ENCODE peak calls at places on chromosomes 16 and 17, in six cellular contexts. Z, B, H, D, S and X are unnamed samples.

GRCh38 chr17:4178651-4179050 is 35.7 kb downstream of the CYB5D2 start:
- DNase-seq in S (no peak), Z (peak), D (no peak), H (no peak), B (no peak), X (no peak)

GRCh38 chr16:59170065-59170712 is 436.1 kb upstream of the GOT2 start:
- DNase-seq in S (no peak), H (no peak), B (no peak), D (peak), Z (no peak), X (no peak)

GRCh38 chr16:47046726-47047602 is 73.5 kb upstream of the DNAJA2 start:
- DNase-seq in Z (no peak), B (no peak), H (no peak), D (no peak), S (no peak), X (no peak)

GRCh38 chr16:31695667-31696066 is 168.0 kb downstream of the AHSP start:
- DNase-seq in H (no peak), B (peak), D (no peak), S (no peak), Z (no peak), X (no peak)

GRCh38 chr17:29909604-29910003 is 20.4 kb downstream of the SSH2 start:
- DNase-seq in Z (no peak), S (no peak), B (no peak), D (no peak), H (no peak), X (no peak)

GRCh38 chr17:6048486-6048885 is 21.7 kb upstream of the WSCD1 start:
- DNase-seq in S (no peak), B (no peak), Z (no peak), H (no peak), D (no peak), X (no peak)

GRCh38 chr17:29504711-29505110 is 62.1 kb downstream of the ABHD15 start:
- DNase-seq in B (no peak), Z (no peak), S (no peak), H (no peak), D (no peak), X (no peak)

GRCh38 chr17:72730091-72730490 is 362.4 kb downstream of the SLC39A11 start:
- DNase-seq in D (no peak), B (no peak), H (no peak), Z (no peak), S (no peak), X (no peak)

GRCh38 chr16:88323546-88324330 is 59.0 kb upstream of the ZNF469 start:
- DNase-seq in Z (no peak), H (no peak), D (no peak), S (no peak), B (no peak), X (no peak)

GRCh38 chr16:50972899-50973298 is 178.2 kb downstream of the SALL1 start:
- DNase-seq in Z (no peak), B (no peak), H (no peak), S (no peak), D (no peak), X (no peak)

GRCh38 chr17:12409082-12409481 is 256.6 kb upstream of the MYOCD start:
- DNase-seq in Z (no peak), D (no peak), H (no peak), B (no peak), S (no peak), X (no peak)

GRCh38 chr17:4485676-4486646 is 12.7 kb upstream of the SPNS2 start:
- DNase-seq in Z (peak), H (no peak), D (no peak), S (no peak), B (peak), X (no peak)

GRCh38 chr17:20035501-20035900 is 26.3 kb downstream of the SPECC1 start:
- DNase-seq in B (no peak), H (no peak), S (no peak), D (no peak), Z (no peak), X (no peak)

GRCh38 chr17:82775033-82775823 is 23.4 kb downstream of the TBCD start:
- DNase-seq in Z (peak), D (peak), H (no peak), B (peak), S (no peak), X (no peak)

GRCh38 chr16:84478172-84478948 is 26.1 kb downstream of the MEAK7 start:
- DNase-seq in Z (peak), S (no peak), B (no peak), H (peak), D (no peak), X (peak)

GRCh38 chr17:40341808-40342574 is 22.5 kb downstream of the GJD3 start:
- DNase-seq in H (no peak), D (peak), S (no peak), B (peak), Z (peak), X (peak)

GRCh38 chr16:51151951-51152663 is 1.0 kb upstream of the SALL1 start:
- DNase-seq in H (peak), B (no peak), Z (no peak), S (no peak), D (peak), X (no peak)

GRCh38 chr17:82148011-82148410 is 50.0 kb upstream of the FASN start:
- DNase-seq in Z (no peak), B (no peak), S (no peak), H (no peak), D (no peak), X (no peak)

GRCh38 chr16:83771306-83771942 is 36.4 kb upstream of the HSBP1 start:
- DNase-seq in D (no peak), Z (no peak), B (no peak), H (no peak), S (no peak), X (no peak)

GRCh38 chr17:67759355-67760171 is 41.8 kb downstream of the NOL11 start:
- DNase-seq in H (no peak), D (no peak), B (no peak), Z (peak), S (no peak), X (peak)

GRCh38 chr17:41121742-41122141 is 2.2 kb downstream of the KRTAP4-12 start:
- DNase-seq in S (no peak), H (no peak), Z (no peak), B (no peak), D (no peak), X (no peak)

GRCh38 chr16:81616321-81617020 is 162.6 kb upstream of the PLCG2 start:
- DNase-seq in Z (no peak), H (no peak), D (peak), S (no peak), B (peak), X (no peak)

GRCh38 chr17:1590031-1590746 is 27.6 kb upstream of the PITPNA start:
- DNase-seq in B (no peak), S (no peak), H (peak), Z (peak), D (peak), X (no peak)

GRCh38 chr16:78372302-78372701 is 272.8 kb downstream of the WWOX start:
- DNase-seq in H (no peak), B (no peak), D (no peak), S (no peak), Z (no peak), X (no peak)

GRCh38 chr17:77317091-77317519 is 176.3 kb downstream of the SEC14L1 start:
- DNase-seq in Z (peak), S (no peak), B (no peak), H (no peak), D (no peak), X (no peak)

GRCh38 chr16:48609453-48610023 is 442 bp downstream of the N4BP1 start:
- DNase-seq in S (no peak), H (no peak), B (peak), Z (peak), D (peak), X (no peak)

GRCh38 chr17:10073905-10074304 is 124.5 kb downstream of the GAS7 start:
- DNase-seq in Z (peak), H (no peak), S (no peak), D (no peak), B (no peak), X (no peak)

GRCh38 chr17:58262149-58262548 is 18.6 kb downstream of the MPO start:
- DNase-seq in S (no peak), B (no peak), H (no peak), Z (no peak), D (no peak), X (peak)

GRCh38 chr17:49197346-49197998 is 12.9 kb downstream of the GNGT2 start:
- DNase-seq in S (no peak), B (no peak), Z (no peak), D (no peak), H (no peak), X (no peak)

GRCh38 chr16:7482028-7482427 is 149.4 kb downstream of the RBFOX1 start:
- DNase-seq in S (no peak), H (no peak), B (no peak), Z (no peak), D (no peak), X (no peak)